ENCODE peak calls at places on chromosomes 3 and 15, in six cellular contexts. Y is DMS153; F is thyroid gland; X is CD4-positive, alpha-beta memory T cell; R is caudate nucleus; G is amygdala. Z is an unnamed sample.

GRCh38 chr15:42202653-42203052 is 5.5 kb downstream of the VPS39 start:
- DNase-seq in F (no peak), Y (no peak), R (no peak), G (no peak), X (no peak), Z (no peak)

GRCh38 chr3:22933051-22933450 is 270.1 kb upstream of the UBE2E2 start:
- DNase-seq in R (no peak), X (no peak), Y (no peak), G (no peak), F (no peak), Z (no peak)

GRCh38 chr15:80904941-80905532 is 84.6 kb downstream of the MESD start:
- DNase-seq in F (no peak), Y (no peak), G (no peak), R (no peak), X (no peak), Z (no peak)

GRCh38 chr3:173938159-173938558 is 540.6 kb downstream of the NLGN1 start:
- DNase-seq in Y (peak), R (no peak), G (no peak), F (no peak), X (no peak), Z (no peak)

GRCh38 chr3:122258757-122259371 is 66.2 kb upstream of the CSTA start:
- DNase-seq in G (no peak), Y (peak), R (no peak), F (peak), X (peak), Z (no peak)

GRCh38 chr3:77319711-77320110 is 279.8 kb downstream of the ROBO2 start:
- DNase-seq in R (no peak), G (no peak), X (no peak), F (no peak), Y (no peak), Z (no peak)

GRCh38 chr3:56145410-56145809 is 322.9 kb downstream of the ERC2 start:
- DNase-seq in Y (no peak), G (no peak), X (no peak), R (no peak), F (no peak), Z (no peak)

GRCh38 chr3:126552688-126553283 is 5.9 kb downstream of the C3orf22 start:
- DNase-seq in Y (no peak), X (no peak), F (no peak), R (no peak), G (no peak), Z (peak)

GRCh38 chr15:77632760-77633133 is at the start of gene LINGO1:
- DNase-seq in X (no peak), G (peak), F (no peak), Y (no peak), R (no peak), Z (no peak)

GRCh38 chr3:157938154-157938774 is 168.0 kb downstream of the SHOX2 start:
- DNase-seq in X (no peak), Y (no peak), F (no peak), R (no peak), G (no peak), Z (no peak)

GRCh38 chr3:53773586-53774368 is 72.4 kb downstream of the CHDH start:
- DNase-seq in G (no peak), F (peak), Y (no peak), R (no peak), X (no peak), Z (no peak)

GRCh38 chr3:18424213-18424861 is 802 bp downstream of the SATB1 start:
- DNase-seq in G (no peak), Y (no peak), F (peak), X (no peak), R (no peak), Z (no peak)

GRCh38 chr3:107209302-107210060 is 167.8 kb upstream of the CCDC54 start:
- DNase-seq in Y (no peak), X (no peak), R (no peak), F (no peak), G (no peak), Z (no peak)

GRCh38 chr3:174858353-174858752 is 781 bp upstream of the NAALADL2 start:
- DNase-seq in G (no peak), Y (no peak), F (no peak), X (no peak), R (no peak), Z (no peak)

GRCh38 chr15:65077981-65078352 is 1.4 kb downstream of the KBTBD13 start:
- DNase-seq in R (no peak), Y (no peak), G (no peak), X (peak), F (peak), Z (no peak)

GRCh38 chr3:119637679-119638525 is 22.5 kb downstream of the POPDC2 start:
- DNase-seq in G (no peak), X (no peak), F (no peak), Y (no peak), R (no peak), Z (no peak)

GRCh38 chr3:39138804-39139415 is 14.5 kb downstream of the CSRNP1 start:
- DNase-seq in X (no peak), R (no peak), Y (no peak), G (peak), F (peak), Z (no peak)

GRCh38 chr3:96813134-96813819 is 1.1 kb upstream of the EPHA6 start:
- DNase-seq in Y (peak), R (peak), F (peak), X (peak), G (peak), Z (no peak)

GRCh38 chr3:52030725-52031330 is 25.5 kb downstream of the DUSP7 start:
- DNase-seq in G (no peak), Y (no peak), R (no peak), X (no peak), F (no peak), Z (no peak)

GRCh38 chr3:23650371-23651140 is 155.2 kb upstream of the UBE2E1 start:
- DNase-seq in Y (no peak), R (no peak), X (no peak), F (peak), G (no peak), Z (peak)

GRCh38 chr3:90011136-90011535 is 903.7 kb downstream of the EPHA3 start:
- DNase-seq in G (no peak), Y (no peak), R (no peak), F (peak), X (no peak), Z (no peak)

GRCh38 chr15:101439920-101440319 is 49.6 kb downstream of the PCSK6 start:
- DNase-seq in Y (no peak), X (no peak), F (no peak), R (no peak), G (no peak), Z (no peak)

GRCh38 chr3:152719264-152719663 is 115.7 kb upstream of the P2RY1 start:
- DNase-seq in G (no peak), Y (no peak), R (no peak), F (no peak), X (no peak), Z (no peak)

GRCh38 chr3:114518409-114518808 is 224.6 kb downstream of the TIGIT start:
- DNase-seq in F (no peak), G (no peak), R (no peak), Y (no peak), X (no peak), Z (no peak)

GRCh38 chr3:113556556-113557335 is 24.4 kb downstream of the SIDT1 start:
- DNase-seq in F (no peak), X (no peak), R (no peak), Y (no peak), G (no peak), Z (no peak)

GRCh38 chr3:136885357-136886213 is 23.6 kb downstream of the NCK1 start:
- DNase-seq in X (peak), G (no peak), F (no peak), R (no peak), Y (no peak), Z (no peak)

GRCh38 chr15:76337047-76337738 is 620 bp downstream of the ISL2 start:
- DNase-seq in R (no peak), F (no peak), Y (no peak), X (no peak), G (no peak), Z (no peak)